ENCODE peak calls at places on chromosomes 16 and 17, in five cellular contexts. One of them, this sample, is unnamed.

GRCh38 chr16:4082474-4083044 is 33.7 kb downstream of the ADCY9 start:
- DNase-seq in astrocyte of the spinal cord: no peak
- DNase-seq in heart left ventricle: no peak
- DNase-seq in K562: no peak
- DNase-seq in GM23338: no peak
- DNase-seq in this sample: no peak

GRCh38 chr16:50207652-50208051 is 54.5 kb downstream of the TENT4B start:
- DNase-seq in heart left ventricle: peak; percentile 20
- DNase-seq in K562: no peak
- DNase-seq in astrocyte of the spinal cord: peak; percentile 74
- DNase-seq in GM23338: no peak
- DNase-seq in this sample: no peak

GRCh38 chr17:2852729-2853110 is 56.5 kb downstream of the RAP1GAP2 start:
- DNase-seq in K562: no peak
- DNase-seq in astrocyte of the spinal cord: no peak
- DNase-seq in GM23338: peak; percentile 73
- DNase-seq in heart left ventricle: peak; percentile 20
- DNase-seq in this sample: no peak

GRCh38 chr17:58321571-58322525 is 6.7 kb downstream of the TSPOAP1 start:
- DNase-seq in heart left ventricle: no peak
- DNase-seq in K562: no peak
- DNase-seq in GM23338: no peak
- DNase-seq in astrocyte of the spinal cord: no peak
- DNase-seq in this sample: no peak

GRCh38 chr16:84500531-84500930 is 3.9 kb downstream of the MEAK7 start:
- DNase-seq in heart left ventricle: no peak
- DNase-seq in astrocyte of the spinal cord: no peak
- DNase-seq in K562: no peak
- DNase-seq in GM23338: no peak
- DNase-seq in this sample: no peak

GRCh38 chr16:31130899-31131298 is 4.6 kb downstream of the PRSS8 start:
- DNase-seq in astrocyte of the spinal cord: no peak
- DNase-seq in heart left ventricle: no peak
- DNase-seq in K562: no peak
- DNase-seq in GM23338: peak; percentile 74
- DNase-seq in this sample: no peak

GRCh38 chr17:58084317-58084981 is 1.2 kb downstream of the DYNLL2 start:
- DNase-seq in heart left ventricle: peak; percentile 31
- DNase-seq in astrocyte of the spinal cord: no peak
- DNase-seq in K562: peak; percentile 66
- DNase-seq in GM23338: peak; percentile 72
- DNase-seq in this sample: no peak

GRCh38 chr17:48791128-48792032 is 25.6 kb downstream of the TTLL6 start:
- DNase-seq in heart left ventricle: peak; percentile 70
- DNase-seq in K562: peak; percentile 79
- DNase-seq in GM23338: peak; percentile 97
- DNase-seq in astrocyte of the spinal cord: peak; percentile 82
- DNase-seq in this sample: no peak

GRCh38 chr17:78672880-78673371 is 95.7 kb upstream of the DNAH17 start:
- DNase-seq in K562: no peak
- DNase-seq in heart left ventricle: no peak
- DNase-seq in GM23338: no peak
- DNase-seq in astrocyte of the spinal cord: peak; percentile 15
- DNase-seq in this sample: no peak

GRCh38 chr17:79843917-79844815 is 4.9 kb upstream of the CBX4 start:
- DNase-seq in heart left ventricle: peak; percentile 78
- DNase-seq in astrocyte of the spinal cord: peak; percentile 56
- DNase-seq in GM23338: peak; percentile 78
- DNase-seq in K562: no peak
- DNase-seq in this sample: no peak

GRCh38 chr16:55661842-55662479 is 6.2 kb downstream of the SLC6A2 start:
- DNase-seq in astrocyte of the spinal cord: no peak
- DNase-seq in heart left ventricle: no peak
- DNase-seq in GM23338: no peak
- DNase-seq in K562: no peak
- DNase-seq in this sample: no peak

GRCh38 chr17:75876190-75876937 is 2.0 kb downstream of the TRIM47 start:
- DNase-seq in astrocyte of the spinal cord: no peak
- DNase-seq in heart left ventricle: peak; percentile 62
- DNase-seq in K562: no peak
- DNase-seq in GM23338: peak; percentile 80
- DNase-seq in this sample: peak; percentile 50

GRCh38 chr17:28634211-28634865 is 10.6 kb downstream of the BLTP2 start:
- DNase-seq in K562: no peak
- DNase-seq in heart left ventricle: no peak
- DNase-seq in astrocyte of the spinal cord: no peak
- DNase-seq in GM23338: no peak
- DNase-seq in this sample: no peak

GRCh38 chr17:32609085-32609484 is 122.3 kb downstream of the CDK5R1 start:
- DNase-seq in GM23338: no peak
- DNase-seq in K562: no peak
- DNase-seq in heart left ventricle: peak; percentile 43
- DNase-seq in astrocyte of the spinal cord: peak; percentile 11
- DNase-seq in this sample: peak; percentile 52

GRCh38 chr17:36937961-36938565 is 788 bp downstream of the LHX1 start:
- DNase-seq in K562: peak; percentile 45
- DNase-seq in astrocyte of the spinal cord: no peak
- DNase-seq in heart left ventricle: no peak
- DNase-seq in GM23338: peak; percentile 68
- DNase-seq in this sample: peak; percentile 30

GRCh38 chr17:4542726-4543191 is 12.4 kb downstream of the MYBBP1A start:
- DNase-seq in heart left ventricle: no peak
- DNase-seq in GM23338: no peak
- DNase-seq in K562: no peak
- DNase-seq in astrocyte of the spinal cord: no peak
- DNase-seq in this sample: no peak

GRCh38 chr16:11470676-11471415 is 115.9 kb downstream of the LITAF start:
- DNase-seq in heart left ventricle: no peak
- DNase-seq in GM23338: peak; percentile 13
- DNase-seq in astrocyte of the spinal cord: no peak
- DNase-seq in K562: no peak
- DNase-seq in this sample: no peak

GRCh38 chr16:83974475-83974874 is 6.4 kb downstream of the NECAB2 start:
- DNase-seq in heart left ventricle: no peak
- DNase-seq in astrocyte of the spinal cord: no peak
- DNase-seq in K562: no peak
- DNase-seq in GM23338: no peak
- DNase-seq in this sample: no peak

GRCh38 chr16:76573281-76573680 is 296.1 kb downstream of the CNTNAP4 start:
- DNase-seq in heart left ventricle: no peak
- DNase-seq in astrocyte of the spinal cord: no peak
- DNase-seq in K562: no peak
- DNase-seq in GM23338: peak; percentile 11
- DNase-seq in this sample: no peak

GRCh38 chr17:74860229-74860998 is 729 bp upstream of the GRIN2C start:
- DNase-seq in heart left ventricle: no peak
- DNase-seq in astrocyte of the spinal cord: no peak
- DNase-seq in K562: no peak
- DNase-seq in GM23338: peak; percentile 52
- DNase-seq in this sample: peak; percentile 47

GRCh38 chr16:72355561-72355960 is 183.6 kb upstream of the PMFBP1 start:
- DNase-seq in heart left ventricle: no peak
- DNase-seq in astrocyte of the spinal cord: peak; percentile 61
- DNase-seq in GM23338: no peak
- DNase-seq in K562: no peak
- DNase-seq in this sample: no peak

GRCh38 chr16:88005148-88005547 is 53.9 kb downstream of the BANP start:
- DNase-seq in GM23338: peak; percentile 76
- DNase-seq in K562: peak; percentile 16
- DNase-seq in astrocyte of the spinal cord: no peak
- DNase-seq in heart left ventricle: no peak
- DNase-seq in this sample: peak; percentile 20
- TF ChIP-seq CTCF in GM23338: peak; percentile 70
- TF ChIP-seq CTCF in K562: peak; percentile 48
- TF ChIP-seq CTCF in astrocyte of the spinal cord: peak; percentile 24
- TF ChIP-seq CTCF in heart left ventricle: no peak
- TF ChIP-seq CTCF in this sample: no peak

DNA sequence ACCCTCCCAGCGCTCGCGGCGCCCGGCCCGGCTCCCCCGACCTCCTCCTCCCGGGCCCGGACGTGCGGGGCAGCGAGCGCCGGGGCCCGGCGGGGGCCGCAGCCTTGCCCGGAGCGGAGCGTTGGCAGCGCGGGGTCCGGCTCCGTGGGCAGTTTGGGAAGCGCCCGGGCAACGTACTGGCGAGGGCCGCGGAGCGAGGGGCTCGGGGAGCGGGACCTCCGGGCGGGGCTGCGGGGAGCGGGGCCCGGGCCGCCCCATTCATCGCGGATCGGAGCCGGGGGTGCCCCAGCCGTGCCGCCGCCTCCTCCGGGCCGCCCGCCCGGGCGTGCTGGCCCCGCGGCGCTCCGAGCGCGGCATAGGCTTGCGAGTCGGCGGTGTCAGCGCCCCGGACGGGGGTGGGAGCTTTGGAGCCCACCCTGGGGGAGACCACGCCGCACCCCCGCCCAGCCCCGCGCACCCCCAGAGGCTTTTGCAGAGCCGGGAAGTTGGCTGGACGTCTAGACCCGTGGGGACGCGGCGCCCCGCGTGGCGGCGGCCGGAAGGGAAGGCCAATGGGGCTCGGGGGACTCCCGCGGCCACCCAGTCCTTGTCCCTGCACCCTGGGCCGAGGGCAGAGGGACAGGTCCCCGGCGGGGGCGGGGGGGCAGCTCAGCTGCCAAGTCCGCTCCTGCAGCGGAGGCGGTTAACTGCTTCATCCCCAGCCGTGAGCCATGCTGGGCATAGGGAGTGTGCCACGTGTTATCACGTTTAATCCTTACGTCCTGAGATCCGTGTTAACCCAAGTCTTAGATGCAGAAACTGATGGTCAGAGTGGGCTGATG is 852 bp downstream of the ZNF469 start:
- DNase-seq in GM23338: peak; percentile 39
- DNase-seq in K562: no peak
- DNase-seq in astrocyte of the spinal cord: peak; percentile 55
- DNase-seq in heart left ventricle: peak; percentile 47
- DNase-seq in this sample: peak; percentile 28
- TF ChIP-seq CTCF in GM23338: peak; percentile 27
- TF ChIP-seq CTCF in K562: no peak
- TF ChIP-seq CTCF in astrocyte of the spinal cord: peak; percentile 61
- TF ChIP-seq CTCF in heart left ventricle: peak; percentile 16
- TF ChIP-seq CTCF in this sample: no peak

DNA sequence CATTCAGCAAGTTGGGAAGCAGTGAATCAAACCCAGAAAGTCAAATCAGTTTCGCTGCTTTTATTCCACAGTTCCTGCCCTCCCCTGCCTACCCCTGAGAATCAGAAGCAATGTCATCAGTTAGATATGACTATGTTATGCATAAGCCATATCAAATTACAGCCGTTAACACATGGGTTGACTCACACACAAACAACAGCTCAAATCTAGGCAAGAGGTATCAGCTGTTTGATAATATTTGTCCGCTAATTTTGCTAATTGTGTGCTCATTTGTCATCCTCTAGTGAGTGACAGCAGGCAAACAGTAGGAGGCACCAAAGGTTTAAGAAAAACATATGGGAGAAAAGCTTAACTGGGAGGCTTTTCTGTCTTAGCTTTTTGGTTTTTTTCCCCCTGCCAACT is 327.4 kb upstream of the CCL2 start:
- DNase-seq in K562: peak; percentile 57
- DNase-seq in GM23338: peak; percentile 24
- DNase-seq in astrocyte of the spinal cord: no peak
- DNase-seq in heart left ventricle: no peak
- DNase-seq in this sample: no peak
- TF ChIP-seq CTCF in K562: peak; percentile 73
- TF ChIP-seq CTCF in GM23338: peak; percentile 54
- TF ChIP-seq CTCF in astrocyte of the spinal cord: no peak
- TF ChIP-seq CTCF in heart left ventricle: peak; percentile 10
- TF ChIP-seq CTCF in this sample: no peak

GRCh38 chr17:40561871-40562611 is 3.2 kb downstream of the CCR7 start:
- DNase-seq in heart left ventricle: no peak
- DNase-seq in GM23338: no peak
- DNase-seq in K562: no peak
- DNase-seq in astrocyte of the spinal cord: no peak
- DNase-seq in this sample: peak; percentile 33
- TF ChIP-seq CTCF in heart left ventricle: no peak
- TF ChIP-seq CTCF in GM23338: no peak
- TF ChIP-seq CTCF in K562: no peak
- TF ChIP-seq CTCF in astrocyte of the spinal cord: peak; percentile 23
- TF ChIP-seq CTCF in this sample: no peak

GRCh38 chr16:66515543-66516171 is 34.3 kb downstream of the TK2 start:
- DNase-seq in astrocyte of the spinal cord: peak; percentile 69
- DNase-seq in K562: peak; percentile 56
- DNase-seq in GM23338: peak; percentile 67
- DNase-seq in heart left ventricle: no peak
- DNase-seq in this sample: no peak
- TF ChIP-seq CTCF in astrocyte of the spinal cord: peak; percentile 59
- TF ChIP-seq CTCF in K562: peak; percentile 53
- TF ChIP-seq CTCF in GM23338: peak; percentile 55
- TF ChIP-seq CTCF in heart left ventricle: peak; percentile 22
- TF ChIP-seq CTCF in this sample: no peak

GRCh38 chr16:80437707-80438106 is 103.1 kb upstream of the DYNLRB2 start:
- DNase-seq in K562: no peak
- DNase-seq in astrocyte of the spinal cord: no peak
- DNase-seq in GM23338: peak; percentile 51
- DNase-seq in heart left ventricle: no peak
- DNase-seq in this sample: no peak
- TF ChIP-seq CTCF in K562: no peak
- TF ChIP-seq CTCF in astrocyte of the spinal cord: no peak
- TF ChIP-seq CTCF in GM23338: peak; percentile 52
- TF ChIP-seq CTCF in heart left ventricle: no peak
- TF ChIP-seq CTCF in this sample: no peak